ENCODE peak calls at places on chromosomes 3 and 15, in four cellular contexts. A is MM.1S, O is Peyer's patch, D is NCI-H1436. B is an unnamed sample.

GRCh38 chr15:88736204-88736603 is 67.0 kb upstream of the ACAN start:
- DNase-seq in A (no peak), O (no peak), D (no peak), B (no peak)

GRCh38 chr3:52248816-52249547 is 3.4 kb downstream of the PPM1M start:
- DNase-seq in A (no peak), O (no peak), D (no peak), B (peak; percentile 41)

GRCh38 chr15:74835312-74835823 is 7.6 kb downstream of the ULK3 start:
- DNase-seq in A (peak; percentile 46), O (peak; percentile 54), D (no peak), B (peak; percentile 78)

GRCh38 chr15:83846847-83847246 is 192.9 kb downstream of the ADAMTSL3 start:
- DNase-seq in A (no peak), O (no peak), D (no peak), B (no peak)

GRCh38 chr3:63961891-63962290 is 49.7 kb upstream of the SCAANT1 start:
- DNase-seq in A (peak; percentile 56), O (no peak), D (no peak), B (no peak)

GRCh38 chr3:134423153-134423552 is 48.9 kb upstream of the AMOTL2 start:
- DNase-seq in A (no peak), O (no peak), D (peak; percentile 45), B (no peak)

GRCh38 chr3:150495149-150495548 is 51.1 kb downstream of the SERP1 start:
- DNase-seq in A (no peak), O (no peak), D (no peak), B (no peak)

GRCh38 chr15:61564785-61565184 is 335.7 kb upstream of the RORA start:
- DNase-seq in A (no peak), O (no peak), D (no peak), B (no peak)

GRCh38 chr3:107404727-107405519 is 27.7 kb downstream of the CCDC54 start:
- DNase-seq in A (no peak), O (no peak), D (no peak), B (no peak)

GRCh38 chr15:34708422-34708821 is 46.4 kb downstream of the GJD2 start:
- DNase-seq in A (peak; percentile 47), O (no peak), D (no peak), B (no peak)

GRCh38 chr15:77224352-77224751 is 153.4 kb upstream of the TSPAN3 start:
- DNase-seq in A (peak; percentile 19), O (no peak), D (no peak), B (no peak)

GRCh38 chr15:31254431-31255175 is 72.0 kb upstream of the KLF13 start:
- DNase-seq in A (no peak), O (no peak), D (no peak), B (no peak)

GRCh38 chr3:158470944-158471638 is 99.9 kb upstream of the MLF1 start:
- DNase-seq in A (no peak), O (no peak), D (no peak), B (no peak)

GRCh38 chr3:167094632-167095031 is 285.5 kb downstream of the ZBBX start:
- DNase-seq in A (no peak), O (no peak), D (no peak), B (no peak)

GRCh38 chr15:81288040-81288439 is 35.9 kb downstream of the STARD5 start:
- DNase-seq in A (no peak), O (no peak), D (no peak), B (no peak)

GRCh38 chr15:78131295-78132021 is at the start of gene CIB2:
- DNase-seq in A (peak; percentile 57), O (peak; percentile 69), D (peak; percentile 82), B (peak; percentile 73)

GRCh38 chr15:39948817-39949216 is 14.9 kb downstream of the EIF2AK4 start:
- DNase-seq in A (no peak), O (no peak), D (no peak), B (no peak)

GRCh38 chr3:150127011-150127490 is 156.4 kb upstream of the PFN2 start:
- DNase-seq in A (no peak), O (no peak), D (no peak), B (no peak)

GRCh38 chr3:179695672-179696313 is 43.0 kb downstream of the USP13 start:
- DNase-seq in A (no peak), O (no peak), D (no peak), B (no peak)

GRCh38 chr3:157201648-157202278 is 41.8 kb upstream of the CCNL1 start:
- DNase-seq in A (peak; percentile 81), O (no peak), D (peak; percentile 18), B (no peak)

GRCh38 chr3:111735271-111735758 is 123.8 kb upstream of the PHLDB2 start:
- DNase-seq in A (no peak), O (no peak), D (no peak), B (no peak)

GRCh38 chr3:85081191-85081895 is 122.6 kb downstream of the CADM2 start:
- DNase-seq in A (no peak), O (no peak), D (no peak), B (no peak)

GRCh38 chr3:16864610-16865313 is 20.0 kb upstream of the PLCL2 start:
- DNase-seq in A (no peak), O (no peak), D (no peak), B (no peak)

GRCh38 chr15:29668120-29668602 is 154.1 kb downstream of the TJP1 start:
- DNase-seq in A (peak; percentile 84), O (no peak), D (peak; percentile 48), B (peak; percentile 85)

GRCh38 chr3:150248116-150248864 is 159.8 kb upstream of the TSC22D2 start:
- DNase-seq in A (peak; percentile 17), O (no peak), D (no peak), B (no peak)

GRCh38 chr3:115581347-115582135 is 41.8 kb upstream of the GAP43 start:
- DNase-seq in A (no peak), O (no peak), D (no peak), B (no peak)

GRCh38 chr3:98874602-98875249 is 26.8 kb downstream of the DCBLD2 start:
- DNase-seq in A (no peak), O (no peak), D (no peak), B (no peak)

GRCh38 chr3:10764314-10765051 is 51.5 kb upstream of the SLC6A11 start:
- DNase-seq in A (no peak), O (no peak), D (no peak), B (no peak)

GRCh38 chr3:196962108-196962929 is 6.3 kb downstream of the PIGZ start:
- DNase-seq in A (no peak), O (no peak), D (no peak), B (no peak)

GRCh38 chr15:49847937-49848823 is 227.3 kb downstream of the DTWD1 start:
- DNase-seq in A (no peak), O (no peak), D (no peak), B (no peak)